ENCODE peak calls at places on chromosomes 4 and X, in four cellular contexts. Z, N, B and G are unnamed samples.
A peak's percentile ranks its signal among the peaks of the same experiment; 100 is the strongest.

GRCh38 chrX:117743469-117744251 is 372.9 kb downstream of the KLHL13 start:
- DNase-seq in Z (no peak), N (peak; percentile 20), B (peak; percentile 6), G (no peak)

GRCh38 chrX:117095393-117095792 is 632.6 kb upstream of the CT83 start:
- DNase-seq in Z (no peak), N (no peak), B (no peak), G (no peak)

GRCh38 chrX:15973299-15973698 is 118.7 kb upstream of the AP1S2 start:
- DNase-seq in Z (no peak), N (peak; percentile 18), B (peak; percentile 75), G (peak; percentile 19)

GRCh38 chr4:151409470-151410313 is 716 bp downstream of the FHIP1A start:
- DNase-seq in Z (peak; percentile 13), N (peak; percentile 53), B (no peak), G (no peak)

GRCh38 chrX:31423575-31424284 is 351.9 kb upstream of the FTHL17 start:
- DNase-seq in Z (no peak), N (peak; percentile 60), B (peak; percentile 58), G (no peak)

GRCh38 chr4:141134051-141134450 is 782 bp upstream of the RNF150 start:
- DNase-seq in Z (no peak), N (no peak), B (no peak), G (no peak)

GRCh38 chrX:87805829-87806490 is 288.4 kb downstream of the KLHL4 start:
- DNase-seq in Z (no peak), N (no peak), B (no peak), G (no peak)

GRCh38 chr4:153759407-153760226 is at the start of gene RNF175:
- DNase-seq in Z (peak; percentile 17), N (no peak), B (no peak), G (no peak)

GRCh38 chr4:122901621-122902020 is 20.8 kb downstream of the NUDT6 start:
- DNase-seq in Z (no peak), N (no peak), B (no peak), G (no peak)

GRCh38 chrX:71627588-71628404 is 9.5 kb upstream of the CXCR3 start:
- DNase-seq in Z (no peak), N (no peak), B (no peak), G (no peak)

GRCh38 chrX:96551320-96551872 is 133.2 kb upstream of the DIAPH2 start:
- DNase-seq in Z (no peak), N (no peak), B (no peak), G (no peak)

GRCh38 chrX:87525771-87526229 is 8.2 kb downstream of the KLHL4 start:
- DNase-seq in Z (no peak), N (peak; percentile 88), B (no peak), G (no peak)

GRCh38 chr4:109729563-109730293 is at the start of gene PLA2G12A:
- DNase-seq in Z (peak; percentile 75), N (peak; percentile 33), B (peak; percentile 83), G (peak; percentile 33)

GRCh38 chrX:68916891-68917290 is 88.1 kb downstream of the EFNB1 start:
- DNase-seq in Z (no peak), N (no peak), B (no peak), G (no peak)

GRCh38 chrX:152832520-152832919 is 1.7 kb downstream of the NSDHL start:
- DNase-seq in Z (no peak), N (no peak), B (no peak), G (no peak)

GRCh38 chr4:81227138-81227537 is 12.1 kb upstream of the PRKG2 start:
- DNase-seq in Z (no peak), N (no peak), B (no peak), G (no peak)

GRCh38 chr4:37431417-37431743 is 186.8 kb downstream of the NWD2 start:
- DNase-seq in Z (no peak), N (no peak), B (no peak), G (no peak)

GRCh38 chrX:136710324-136710951 is 62.5 kb downstream of the CD40LG start:
- DNase-seq in Z (no peak), N (peak; percentile 26), B (no peak), G (no peak)

GRCh38 chr4:56128231-56128630 is 179.5 kb downstream of the CEP135 start:
- DNase-seq in Z (no peak), N (peak; percentile 44), B (no peak), G (peak; percentile 14)

GRCh38 chrX:14506866-14507265 is 22.5 kb upstream of the GLRA2 start:
- DNase-seq in Z (no peak), N (no peak), B (no peak), G (no peak)

GRCh38 chrX:47358387-47359065 is 11.9 kb upstream of the ZNF157 start:
- DNase-seq in Z (no peak), N (peak; percentile 14), B (peak; percentile 74), G (no peak)

GRCh38 chr4:24924309-24924781 is 11.5 kb upstream of the CCDC149 start:
- DNase-seq in Z (no peak), N (peak; percentile 96), B (no peak), G (peak; percentile 7)

GRCh38 chrX:73577368-73577767 is 14.4 kb downstream of the CHIC1 start:
- DNase-seq in Z (no peak), N (peak; percentile 80), B (no peak), G (no peak)

GRCh38 chr4:108030332-108030731 is 40.6 kb downstream of the HADH start:
- DNase-seq in Z (peak; percentile 47), N (peak; percentile 80), B (peak; percentile 62), G (peak; percentile 22)

GRCh38 chr4:87034527-87034926 is 99.7 kb downstream of the AFF1 start:
- DNase-seq in Z (no peak), N (peak; percentile 22), B (no peak), G (no peak)

GRCh38 chr4:20487852-20488251 is 212.4 kb upstream of the PACRGL start:
- DNase-seq in Z (no peak), N (peak; percentile 10), B (no peak), G (no peak)

GRCh38 chrX:120029354-120029753 is 48.1 kb downstream of the RHOXF2B start:
- DNase-seq in Z (no peak), N (no peak), B (peak; percentile 41), G (no peak)

GRCh38 chrX:2642791-2643190 is 48.3 kb upstream of the CD99 start:
- DNase-seq in Z (no peak), N (no peak), B (no peak), G (no peak)

GRCh38 chrX:78383594-78383993 is 56.2 kb upstream of the CYSLTR1 start:
- DNase-seq in Z (no peak), N (no peak), B (no peak), G (no peak)

GRCh38 chr4:3220586-3221494 is 28.1 kb upstream of the MSANTD1 start:
- DNase-seq in Z (no peak), N (peak; percentile 35), B (no peak), G (peak; percentile 5)

GRCh38 chr4:151324449-151325319 is 721 bp downstream of the SH3D19 start:
- DNase-seq in Z (no peak), N (peak; percentile 57), B (no peak), G (no peak)

GRCh38 chr4:75391489-75392166 is 122.6 kb downstream of the RCHY1 start:
- DNase-seq in Z (no peak), N (no peak), B (no peak), G (no peak)

GRCh38 chr4:17771284-17771908 is 10.0 kb downstream of the FAM184B start:
- DNase-seq in Z (no peak), N (no peak), B (no peak), G (peak; percentile 34)

GRCh38 chr4:81445196-81445595 is 26.5 kb downstream of the RASGEF1B start:
- DNase-seq in Z (no peak), N (no peak), B (no peak), G (no peak)

GRCh38 chr4:56026596-56026995 is 77.9 kb downstream of the CEP135 start:
- DNase-seq in Z (no peak), N (peak; percentile 26), B (no peak), G (no peak)

GRCh38 chr4:57136281-57136680 is 26.1 kb upstream of the IGFBP7 start:
- DNase-seq in Z (no peak), N (peak; percentile 81), B (no peak), G (no peak)